ENCODE peak calls at places on chromosomes 4 and X, in nine cellular contexts. One of them, this sample, is unnamed. For H3K36me3 and H3K4me1, the result is how much of the 10 kb centered on the place peaks cover.

GRCh38 chr4:165208322-165208652 is 926 bp downstream of the KLHL2 start:
- DNase-seq in naive thymus-derived CD4-positive, alpha-beta T cell: no peak
- DNase-seq in mesendoderm: no peak
- DNase-seq in BE2C: no peak
- DNase-seq in PC-3: no peak
- DNase-seq in ascending aorta: no peak
- DNase-seq in pancreas: no peak
- DNase-seq in left lung: no peak
- DNase-seq in left ventricle myocardium inferior: no peak
- DNase-seq in this sample: no peak

GRCh38 chr4:155512812-155513211 is 136.0 kb upstream of the MAP9 start:
- DNase-seq in naive thymus-derived CD4-positive, alpha-beta T cell: no peak
- DNase-seq in mesendoderm: no peak
- DNase-seq in BE2C: no peak
- DNase-seq in PC-3: no peak
- DNase-seq in ascending aorta: no peak
- DNase-seq in pancreas: no peak
- DNase-seq in left lung: no peak
- DNase-seq in left ventricle myocardium inferior: no peak
- DNase-seq in this sample: no peak

GRCh38 chrX:40759374-40759773 is 24.0 kb upstream of the MED14 start:
- DNase-seq in naive thymus-derived CD4-positive, alpha-beta T cell: no peak
- DNase-seq in mesendoderm: no peak
- DNase-seq in BE2C: no peak
- DNase-seq in PC-3: no peak
- DNase-seq in ascending aorta: no peak
- DNase-seq in pancreas: no peak
- DNase-seq in left lung: no peak
- DNase-seq in left ventricle myocardium inferior: no peak
- DNase-seq in this sample: no peak

GRCh38 chrX:71815906-71816156 is 52.7 kb downstream of the CXorf49B start:
- DNase-seq in naive thymus-derived CD4-positive, alpha-beta T cell: no peak
- DNase-seq in mesendoderm: no peak
- DNase-seq in BE2C: no peak
- DNase-seq in PC-3: no peak
- DNase-seq in ascending aorta: no peak
- DNase-seq in pancreas: no peak
- DNase-seq in left lung: no peak
- DNase-seq in left ventricle myocardium inferior: no peak
- DNase-seq in this sample: no peak

GRCh38 chrX:57906790-57907189 is 3.5 kb downstream of the ZXDA start:
- DNase-seq in naive thymus-derived CD4-positive, alpha-beta T cell: no peak
- DNase-seq in mesendoderm: no peak
- DNase-seq in BE2C: no peak
- DNase-seq in PC-3: no peak
- DNase-seq in ascending aorta: no peak
- DNase-seq in pancreas: no peak
- DNase-seq in left lung: no peak
- DNase-seq in left ventricle myocardium inferior: no peak
- DNase-seq in this sample: no peak

GRCh38 chr4:148914734-148915133 is 472.5 kb upstream of the NR3C2 start:
- DNase-seq in naive thymus-derived CD4-positive, alpha-beta T cell: no peak
- DNase-seq in mesendoderm: no peak
- DNase-seq in BE2C: no peak
- DNase-seq in PC-3: no peak
- DNase-seq in ascending aorta: no peak
- DNase-seq in pancreas: no peak
- DNase-seq in left lung: no peak
- DNase-seq in left ventricle myocardium inferior: no peak
- DNase-seq in this sample: no peak

GRCh38 chr4:7287918-7288280 is 95.6 kb downstream of the SORCS2 start:
- DNase-seq in naive thymus-derived CD4-positive, alpha-beta T cell: no peak
- DNase-seq in mesendoderm: no peak
- DNase-seq in BE2C: no peak
- DNase-seq in PC-3: no peak
- DNase-seq in ascending aorta: no peak
- DNase-seq in pancreas: no peak
- DNase-seq in left lung: no peak
- DNase-seq in left ventricle myocardium inferior: no peak
- DNase-seq in this sample: no peak

GRCh38 chr4:94274912-94275311 is 67.2 kb downstream of the SMARCAD1 start:
- DNase-seq in naive thymus-derived CD4-positive, alpha-beta T cell: no peak
- DNase-seq in mesendoderm: no peak
- DNase-seq in BE2C: no peak
- DNase-seq in PC-3: peak
- DNase-seq in ascending aorta: no peak
- DNase-seq in pancreas: no peak
- DNase-seq in left lung: no peak
- DNase-seq in left ventricle myocardium inferior: no peak
- DNase-seq in this sample: no peak

GRCh38 chr4:158770671-158771070 is 1.8 kb downstream of the FNIP2 start:
- DNase-seq in naive thymus-derived CD4-positive, alpha-beta T cell: no peak
- DNase-seq in mesendoderm: no peak
- DNase-seq in BE2C: no peak
- DNase-seq in PC-3: no peak
- DNase-seq in ascending aorta: no peak
- DNase-seq in pancreas: no peak
- DNase-seq in left lung: no peak
- DNase-seq in left ventricle myocardium inferior: no peak
- DNase-seq in this sample: no peak
- H3K4me3 ChIP-seq in naive thymus-derived CD4-positive, alpha-beta T cell: no peak
- H3K4me3 ChIP-seq in mesendoderm: no peak
- H3K4me3 ChIP-seq in BE2C: no peak
- H3K4me3 ChIP-seq in PC-3: peak
- H3K4me3 ChIP-seq in ascending aorta: peak
- H3K4me3 ChIP-seq in pancreas: no peak
- H3K4me3 ChIP-seq in left lung: peak
- H3K4me3 ChIP-seq in left ventricle myocardium inferior: peak
- H3K4me3 ChIP-seq in this sample: peak

GRCh38 chrX:45142185-45142584 is 58.5 kb downstream of the DIPK2B start:
- DNase-seq in naive thymus-derived CD4-positive, alpha-beta T cell: no peak
- DNase-seq in mesendoderm: no peak
- DNase-seq in BE2C: no peak
- DNase-seq in PC-3: no peak
- DNase-seq in ascending aorta: no peak
- DNase-seq in pancreas: no peak
- DNase-seq in left lung: no peak
- DNase-seq in left ventricle myocardium inferior: no peak
- DNase-seq in this sample: no peak

GRCh38 chrX:45143455-45143854 is 57.2 kb downstream of the DIPK2B start:
- DNase-seq in naive thymus-derived CD4-positive, alpha-beta T cell: no peak
- DNase-seq in mesendoderm: no peak
- DNase-seq in BE2C: no peak
- DNase-seq in PC-3: no peak
- DNase-seq in ascending aorta: no peak
- DNase-seq in pancreas: no peak
- DNase-seq in left lung: no peak
- DNase-seq in left ventricle myocardium inferior: no peak
- DNase-seq in this sample: no peak

GRCh38 chrX:45140812-45141211 is 59.9 kb downstream of the DIPK2B start:
- DNase-seq in naive thymus-derived CD4-positive, alpha-beta T cell: no peak
- DNase-seq in mesendoderm: no peak
- DNase-seq in BE2C: no peak
- DNase-seq in PC-3: no peak
- DNase-seq in ascending aorta: no peak
- DNase-seq in pancreas: no peak
- DNase-seq in left lung: no peak
- DNase-seq in left ventricle myocardium inferior: no peak
- DNase-seq in this sample: no peak

GRCh38 chrX:45150821-45151220 is 49.9 kb downstream of the DIPK2B start:
- DNase-seq in naive thymus-derived CD4-positive, alpha-beta T cell: no peak
- DNase-seq in mesendoderm: no peak
- DNase-seq in BE2C: no peak
- DNase-seq in PC-3: no peak
- DNase-seq in ascending aorta: no peak
- DNase-seq in pancreas: no peak
- DNase-seq in left lung: no peak
- DNase-seq in left ventricle myocardium inferior: no peak
- DNase-seq in this sample: no peak

DNA sequence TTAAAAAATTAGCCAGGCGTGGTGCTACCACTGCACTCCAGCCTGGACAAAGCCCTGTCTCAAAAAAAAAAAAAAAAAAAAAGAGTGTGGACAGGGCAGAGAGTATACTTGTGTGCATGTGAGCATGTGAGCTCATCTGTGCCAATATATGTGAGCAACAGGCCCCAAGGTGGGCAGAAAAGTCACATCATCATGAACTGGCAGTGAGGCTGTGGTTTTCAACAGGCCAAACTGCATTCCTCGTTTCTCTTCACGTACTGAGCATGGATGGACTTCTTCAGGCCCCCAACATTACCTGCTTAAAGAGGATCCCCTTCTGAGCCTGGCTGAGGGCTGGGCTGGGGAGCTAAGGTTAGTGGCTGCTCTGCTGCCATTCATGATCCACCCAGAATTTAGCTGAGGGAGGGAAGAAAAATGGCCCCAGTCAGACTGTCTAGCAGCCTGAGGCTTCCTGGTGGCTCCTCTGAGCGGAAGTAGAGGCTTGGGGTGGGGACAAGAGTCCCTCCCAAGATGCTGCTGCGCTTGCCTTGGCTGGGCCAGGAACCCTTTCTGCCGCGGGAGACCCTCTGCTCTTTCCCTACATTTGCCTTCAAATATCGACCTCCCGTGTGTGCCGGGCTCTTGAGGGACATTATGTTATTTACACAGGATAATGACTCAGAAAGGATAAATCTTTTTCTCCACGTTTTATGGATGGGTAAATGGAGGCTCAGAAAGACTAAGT is 55.0 kb downstream of the DIPK2B start:
- DNase-seq in naive thymus-derived CD4-positive, alpha-beta T cell: no peak
- DNase-seq in mesendoderm: no peak
- DNase-seq in BE2C: no peak
- DNase-seq in PC-3: peak
- DNase-seq in ascending aorta: no peak
- DNase-seq in pancreas: no peak
- DNase-seq in left lung: no peak
- DNase-seq in left ventricle myocardium inferior: no peak
- DNase-seq in this sample: no peak
- H3K36me3 ChIP-seq in naive thymus-derived CD4-positive, alpha-beta T cell: under half
- H3K36me3 ChIP-seq in mesendoderm: under half
- H3K36me3 ChIP-seq in BE2C: under half
- H3K36me3 ChIP-seq in PC-3: under half
- H3K36me3 ChIP-seq in ascending aorta: under half
- H3K36me3 ChIP-seq in pancreas: under half
- H3K36me3 ChIP-seq in left lung: under half
- H3K36me3 ChIP-seq in left ventricle myocardium inferior: under half
- H3K36me3 ChIP-seq in this sample: under half

GRCh38 chr4:24720979-24721378 is 74.4 kb upstream of the SOD3 start:
- DNase-seq in naive thymus-derived CD4-positive, alpha-beta T cell: no peak
- DNase-seq in mesendoderm: no peak
- DNase-seq in BE2C: no peak
- DNase-seq in PC-3: no peak
- DNase-seq in ascending aorta: no peak
- DNase-seq in pancreas: no peak
- DNase-seq in left lung: no peak
- DNase-seq in left ventricle myocardium inferior: no peak
- DNase-seq in this sample: no peak

GRCh38 chr4:24722026-24722568 is 73.3 kb upstream of the SOD3 start:
- DNase-seq in naive thymus-derived CD4-positive, alpha-beta T cell: no peak
- DNase-seq in mesendoderm: peak
- DNase-seq in BE2C: no peak
- DNase-seq in PC-3: no peak
- DNase-seq in ascending aorta: no peak
- DNase-seq in pancreas: no peak
- DNase-seq in left lung: no peak
- DNase-seq in left ventricle myocardium inferior: no peak
- DNase-seq in this sample: no peak

DNA sequence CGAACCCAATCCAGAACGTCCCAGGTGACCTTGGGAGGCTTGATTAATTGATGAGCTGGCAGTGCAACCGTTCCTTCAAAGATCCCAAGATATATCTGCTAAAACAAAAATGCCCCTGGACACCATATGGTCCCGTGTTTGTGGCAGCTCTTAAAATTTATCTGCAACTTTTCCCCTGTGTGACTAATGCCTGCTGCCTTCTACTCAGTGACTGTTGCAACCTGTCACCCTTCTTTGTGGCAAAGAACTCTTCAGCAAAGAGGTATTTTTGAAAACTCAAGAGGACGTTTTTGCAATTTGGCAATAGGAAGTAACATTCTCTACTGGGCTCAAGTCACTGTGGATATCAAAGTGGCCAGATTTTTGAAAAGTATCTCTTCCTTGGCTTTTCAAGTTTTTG is 75.8 kb upstream of the SOD3 start:
- DNase-seq in naive thymus-derived CD4-positive, alpha-beta T cell: no peak
- DNase-seq in mesendoderm: no peak
- DNase-seq in BE2C: no peak
- DNase-seq in PC-3: no peak
- DNase-seq in ascending aorta: no peak
- DNase-seq in pancreas: no peak
- DNase-seq in left lung: no peak
- DNase-seq in left ventricle myocardium inferior: no peak
- DNase-seq in this sample: no peak
- H3K4me1 ChIP-seq in naive thymus-derived CD4-positive, alpha-beta T cell: under half
- H3K4me1 ChIP-seq in mesendoderm: under half
- H3K4me1 ChIP-seq in BE2C: under half
- H3K4me1 ChIP-seq in PC-3: under half
- H3K4me1 ChIP-seq in ascending aorta: under half
- H3K4me1 ChIP-seq in pancreas: under half
- H3K4me1 ChIP-seq in left lung: under half
- H3K4me1 ChIP-seq in left ventricle myocardium inferior: under half
- H3K4me1 ChIP-seq in this sample: under half

GRCh38 chrX:19805054-19805690 is 82.2 kb downstream of the SH3KBP1 start:
- DNase-seq in naive thymus-derived CD4-positive, alpha-beta T cell: no peak
- DNase-seq in mesendoderm: no peak
- DNase-seq in BE2C: no peak
- DNase-seq in PC-3: no peak
- DNase-seq in ascending aorta: no peak
- DNase-seq in pancreas: no peak
- DNase-seq in left lung: no peak
- DNase-seq in left ventricle myocardium inferior: no peak
- DNase-seq in this sample: no peak

GRCh38 chrX:19798423-19798822 is 89.0 kb downstream of the SH3KBP1 start:
- DNase-seq in naive thymus-derived CD4-positive, alpha-beta T cell: no peak
- DNase-seq in mesendoderm: no peak
- DNase-seq in BE2C: no peak
- DNase-seq in PC-3: peak
- DNase-seq in ascending aorta: no peak
- DNase-seq in pancreas: no peak
- DNase-seq in left lung: no peak
- DNase-seq in left ventricle myocardium inferior: no peak
- DNase-seq in this sample: no peak

GRCh38 chrX:19804168-19804567 is 83.2 kb downstream of the SH3KBP1 start:
- DNase-seq in naive thymus-derived CD4-positive, alpha-beta T cell: no peak
- DNase-seq in mesendoderm: no peak
- DNase-seq in BE2C: no peak
- DNase-seq in PC-3: no peak
- DNase-seq in ascending aorta: no peak
- DNase-seq in pancreas: no peak
- DNase-seq in left lung: no peak
- DNase-seq in left ventricle myocardium inferior: no peak
- DNase-seq in this sample: no peak

GRCh38 chrX:19799319-19800182 is 87.8 kb downstream of the SH3KBP1 start:
- DNase-seq in naive thymus-derived CD4-positive, alpha-beta T cell: no peak
- DNase-seq in mesendoderm: no peak
- DNase-seq in BE2C: no peak
- DNase-seq in PC-3: no peak
- DNase-seq in ascending aorta: no peak
- DNase-seq in pancreas: no peak
- DNase-seq in left lung: no peak
- DNase-seq in left ventricle myocardium inferior: no peak
- DNase-seq in this sample: no peak

DNA sequence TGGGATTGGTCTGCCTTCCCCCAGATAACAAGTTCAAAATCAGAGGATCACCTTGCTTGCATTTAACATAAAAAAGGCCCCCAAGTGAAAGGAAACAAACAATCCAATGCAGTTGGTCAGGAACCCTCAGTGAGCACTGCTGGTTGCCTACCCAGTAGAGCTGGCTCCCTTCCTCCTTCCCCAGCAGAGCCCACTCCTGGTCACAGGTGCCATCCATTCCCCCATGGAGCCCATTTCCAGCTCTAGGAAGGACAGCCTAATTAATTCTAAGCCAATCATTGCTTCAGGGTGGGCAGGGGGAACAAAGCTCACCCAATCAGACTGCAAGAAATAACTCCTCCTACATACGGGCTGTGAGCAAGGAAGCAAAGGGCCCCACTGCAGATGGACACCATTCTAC is 86.6 kb downstream of the SH3KBP1 start:
- DNase-seq in naive thymus-derived CD4-positive, alpha-beta T cell: no peak
- DNase-seq in mesendoderm: no peak
- DNase-seq in BE2C: no peak
- DNase-seq in PC-3: no peak
- DNase-seq in ascending aorta: no peak
- DNase-seq in pancreas: no peak
- DNase-seq in left lung: no peak
- DNase-seq in left ventricle myocardium inferior: no peak
- DNase-seq in this sample: no peak
- H3K4me3 ChIP-seq in naive thymus-derived CD4-positive, alpha-beta T cell: peak
- H3K4me3 ChIP-seq in mesendoderm: no peak
- H3K4me3 ChIP-seq in BE2C: no peak
- H3K4me3 ChIP-seq in PC-3: no peak
- H3K4me3 ChIP-seq in ascending aorta: no peak
- H3K4me3 ChIP-seq in pancreas: no peak
- H3K4me3 ChIP-seq in left lung: no peak
- H3K4me3 ChIP-seq in left ventricle myocardium inferior: no peak
- H3K4me3 ChIP-seq in this sample: no peak